ENCODE peak calls at places on chromosomes 16 and 17, in nine cellular contexts. O is GM12878, V is Panc1, G is suprapubic skin, H is HCT116, N is K562, F is stomach, Q is spleen, M is upper lobe of left lung. Y is an unnamed sample.

GRCh38 chr17:42928714-42929496 is 28.3 kb downstream of the G6PC1 start:
- DNase-seq in H (peak; percentile 60), Q (no peak), M (no peak), V (no peak), O (peak; percentile 45), F (peak; percentile 36), G (no peak), N (peak; percentile 88), Y (peak; percentile 18)

GRCh38 chr16:8581923-8582580 is 8.3 kb downstream of the TMEM114 start:
- DNase-seq in N (no peak), G (no peak), F (no peak), H (no peak), V (no peak), O (no peak), Q (no peak), M (no peak), Y (peak; percentile 22)

GRCh38 chr16:81514041-81514559 is 69.5 kb downstream of the CMIP start:
- DNase-seq in M (no peak), V (no peak), Q (peak; percentile 82), G (no peak), N (peak; percentile 61), F (no peak), H (no peak), O (no peak), Y (no peak)

GRCh38 chr16:64391009-64391663 is 730.7 kb downstream of the CDH11 start:
- DNase-seq in Q (no peak), H (no peak), O (no peak), N (no peak), F (no peak), M (no peak), G (no peak), V (no peak), Y (no peak)

GRCh38 chr17:82699551-82699950 is 1.1 kb upstream of the RAB40B start:
- DNase-seq in N (no peak), F (no peak), G (no peak), O (no peak), Q (no peak), H (no peak), V (no peak), M (no peak), Y (no peak)

GRCh38 chr17:55540414-55541091 is 29.3 kb upstream of the SMIM36 start:
- DNase-seq in F (no peak), G (no peak), N (no peak), H (no peak), O (no peak), M (no peak), Q (no peak), V (no peak), Y (no peak)

GRCh38 chr17:39997543-39997942 is 16.9 kb downstream of the PSMD3 start:
- DNase-seq in H (no peak), Q (no peak), G (no peak), M (no peak), N (peak; percentile 10), O (no peak), V (no peak), F (no peak), Y (no peak)

GRCh38 chr17:4341616-4341977 is 24.9 kb downstream of the UBE2G1 start:
- DNase-seq in Q (no peak), M (no peak), V (no peak), F (no peak), H (no peak), O (no peak), G (no peak), N (peak; percentile 21), Y (no peak)

DNA sequence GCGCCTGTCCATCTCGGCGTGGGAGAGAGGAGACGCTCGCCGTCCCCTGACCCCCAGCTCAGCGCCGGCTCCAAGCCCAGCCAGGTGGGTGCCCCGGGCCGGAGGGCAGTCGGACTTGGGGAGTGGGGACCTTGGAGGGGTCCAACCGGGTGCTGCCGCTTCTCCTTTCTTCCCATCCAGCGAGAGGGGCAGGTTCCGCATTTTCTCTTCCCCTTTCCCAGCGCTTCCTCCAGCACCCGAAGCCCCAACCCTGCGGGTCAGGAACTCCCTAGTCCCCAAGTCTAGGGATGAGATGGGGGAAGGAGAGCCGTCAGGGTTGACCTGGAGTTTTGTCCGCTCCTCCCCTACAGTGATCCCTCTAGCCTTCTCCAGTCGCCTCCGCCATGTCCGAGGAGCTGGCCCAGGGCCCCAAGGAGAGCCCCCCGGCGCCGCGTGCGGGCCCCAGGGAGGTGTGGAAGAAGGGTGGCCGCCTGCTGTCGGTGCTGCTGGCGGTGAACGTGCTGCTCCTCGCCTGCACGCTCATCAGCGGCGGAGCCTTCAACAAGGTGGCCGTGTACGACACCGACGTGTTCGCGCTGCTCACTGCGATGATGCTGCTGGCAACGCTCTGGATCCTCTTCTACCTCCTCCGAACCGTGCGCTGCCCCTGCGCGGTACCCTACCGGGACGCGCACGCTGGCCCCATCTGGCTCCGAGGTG is at the start of gene OTOP2:
- DNase-seq in O (no peak), Q (peak; percentile 80), F (no peak), G (no peak), V (no peak), N (no peak), H (no peak), M (peak; percentile 81), Y (peak; percentile 25)
- TF ChIP-seq POLR2AphosphoS5 in O (no peak), Q (no peak), F (no peak), G (no peak), V (no peak), N (no peak), H (no peak), M (no peak), Y (no peak)

GRCh38 chr17:1640329-1641064 is 5.0 kb downstream of the SCARF1 start:
- DNase-seq in F (peak; percentile 76), Q (peak; percentile 76), V (no peak), G (no peak), H (no peak), M (peak; percentile 80), N (no peak), O (no peak), Y (no peak)

GRCh38 chr17:1638624-1639300 is 6.8 kb downstream of the SCARF1 start:
- DNase-seq in V (no peak), O (no peak), Q (no peak), H (no peak), F (no peak), M (no peak), N (no peak), G (no peak), Y (no peak)

GRCh38 chr17:1643293-1643998 is 2.1 kb downstream of the SCARF1 start:
- DNase-seq in V (no peak), H (peak; percentile 62), M (peak; percentile 93), G (no peak), Q (peak; percentile 92), F (peak; percentile 92), O (no peak), N (no peak), Y (peak; percentile 88)

GRCh38 chr17:1639549-1639948 is 6.0 kb downstream of the SCARF1 start:
- DNase-seq in Q (peak; percentile 76), O (no peak), H (no peak), G (no peak), F (no peak), V (no peak), N (no peak), M (no peak), Y (no peak)

DNA sequence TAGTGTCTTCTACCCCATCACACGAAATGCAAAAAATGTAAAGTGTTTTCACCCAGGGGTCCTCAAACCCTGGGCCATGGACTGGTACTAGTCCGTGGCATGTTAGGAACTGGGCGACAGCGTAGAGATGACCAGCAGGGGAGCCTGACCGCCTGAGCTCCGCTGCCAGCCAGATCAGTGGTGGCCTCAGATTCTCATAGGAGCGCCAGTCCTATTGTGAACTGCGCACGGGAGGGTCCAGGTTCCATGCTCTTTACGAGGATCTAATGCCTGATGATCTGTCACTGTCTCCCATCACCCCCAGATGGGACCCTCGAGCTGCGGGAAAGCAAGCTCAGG is 4.5 kb downstream of the SCARF1 start:
- DNase-seq in H (no peak), G (no peak), O (no peak), Q (no peak), M (no peak), F (no peak), N (no peak), V (no peak), Y (no peak)
- TF ChIP-seq POLR2AphosphoS5 in H (no peak), G (no peak), O (no peak), Q (no peak), M (no peak), F (no peak), N (no peak), V (no peak), Y (no peak)

GRCh38 chr16:88633684-88634140 is 4.7 kb upstream of the IL17C start:
- DNase-seq in O (peak; percentile 55), V (no peak), N (peak; percentile 69), F (peak; percentile 52), Q (peak; percentile 91), H (no peak), G (no peak), M (peak; percentile 89), Y (peak; percentile 60)

GRCh38 chr16:88632587-88632930 is 5.8 kb upstream of the IL17C start:
- DNase-seq in N (no peak), O (no peak), F (no peak), H (no peak), G (no peak), V (no peak), Q (no peak), M (no peak), Y (no peak)

GRCh38 chr16:88634994-88635670 is 3.2 kb upstream of the IL17C start:
- DNase-seq in N (no peak), M (peak; percentile 68), G (no peak), H (no peak), V (no peak), F (no peak), Q (peak; percentile 82), O (no peak), Y (no peak)

GRCh38 chr16:88635671-88636070 is 2.7 kb upstream of the IL17C start:
- DNase-seq in Q (peak; percentile 75), M (peak; percentile 43), O (no peak), N (no peak), V (no peak), F (no peak), H (no peak), G (no peak), Y (no peak)

GRCh38 chr16:88634141-88634993 is 4.0 kb upstream of the IL17C start:
- DNase-seq in V (no peak), M (peak; percentile 94), O (peak; percentile 45), G (no peak), F (peak; percentile 53), N (peak; percentile 98), Q (peak; percentile 95), H (no peak), Y (peak; percentile 74)
- TF ChIP-seq POLR2AphosphoS5 in V (no peak), M (no peak), O (no peak), G (no peak), F (no peak), N (no peak), Q (peak; percentile 92), H (no peak), Y (no peak)

GRCh38 chr17:9272506-9272905 is 251.2 kb downstream of the NTN1 start:
- DNase-seq in H (no peak), V (no peak), F (no peak), N (no peak), M (no peak), O (no peak), Q (no peak), G (no peak), Y (no peak)

GRCh38 chr17:9274973-9275372 is 253.7 kb downstream of the NTN1 start:
- DNase-seq in H (no peak), F (no peak), N (no peak), V (no peak), O (no peak), M (no peak), G (no peak), Q (no peak), Y (no peak)

GRCh38 chr17:9274119-9274445 is 252.8 kb downstream of the NTN1 start:
- DNase-seq in F (no peak), V (no peak), G (no peak), Q (no peak), O (no peak), M (no peak), N (no peak), H (no peak), Y (no peak)

GRCh38 chr17:9271989-9272388 is 250.7 kb downstream of the NTN1 start:
- DNase-seq in Q (no peak), M (no peak), F (no peak), V (no peak), H (no peak), O (no peak), G (no peak), N (no peak), Y (no peak)

GRCh38 chr17:9273334-9274118 is 252.2 kb downstream of the NTN1 start:
- DNase-seq in G (peak; percentile 83), O (no peak), H (no peak), F (no peak), M (no peak), Q (no peak), V (no peak), N (no peak), Y (peak; percentile 18)
- TF ChIP-seq POLR2AphosphoS5 in G (no peak), O (no peak), H (no peak), F (no peak), M (no peak), Q (no peak), V (no peak), N (no peak), Y (no peak)